ENCODE peak calls at places on chromosomes 5 and 9, in six cellular contexts. O is HepG2; D is breast epithelium; T is CD4-positive, alpha-beta memory T cell; V is CD8-positive, alpha-beta T cell; N is neuronal stem cell. U is an unnamed sample.
A peak's percentile ranks its signal among the peaks of the same experiment; 100 is the strongest.

GRCh38 chr9:10079284-10079964 is 533.4 kb downstream of the PTPRD start:
- DNase-seq in O (no peak), D (no peak), T (no peak), V (no peak), N (no peak), U (no peak)

GRCh38 chr5:73763300-73764032 is 137.5 kb downstream of the ARHGEF28 start:
- DNase-seq in O (peak; percentile 88), D (no peak), T (no peak), V (no peak), N (no peak), U (no peak)

GRCh38 chr9:87650611-87651295 is 75.2 kb upstream of the CTSL start:
- DNase-seq in O (no peak), D (no peak), T (no peak), V (no peak), N (no peak), U (no peak)

GRCh38 chr9:15873573-15874177 is 320.8 kb downstream of the CCDC171 start:
- DNase-seq in O (peak; percentile 33), D (no peak), T (no peak), V (no peak), N (peak; percentile 30), U (no peak)

GRCh38 chr9:128254855-128255759 is 20.7 kb downstream of the GOLGA2 start:
- DNase-seq in O (peak; percentile 51), D (peak; percentile 65), T (peak; percentile 27), V (peak; percentile 46), N (peak; percentile 67), U (no peak)

GRCh38 chr5:39200081-39200480 is 19.3 kb downstream of the FYB1 start:
- DNase-seq in O (no peak), D (no peak), T (no peak), V (no peak), N (no peak), U (no peak)

GRCh38 chr9:126650830-126651341 is 37.2 kb downstream of the LMX1B start:
- DNase-seq in O (no peak), D (no peak), T (no peak), V (no peak), N (no peak), U (no peak)

GRCh38 chr5:50658243-50658642 is 8.2 kb upstream of the PARP8 start:
- DNase-seq in O (no peak), D (no peak), T (no peak), V (no peak), N (no peak), U (no peak)

GRCh38 chr9:132986586-132986985 is 8.1 kb downstream of the GFI1B start:
- DNase-seq in O (no peak), D (no peak), T (no peak), V (no peak), N (no peak), U (no peak)

GRCh38 chr5:96023518-96023917 is 61.9 kb upstream of the ELL2 start:
- DNase-seq in O (no peak), D (no peak), T (no peak), V (no peak), N (no peak), U (no peak)

GRCh38 chr5:96024683-96025475 is 63.2 kb upstream of the ELL2 start:
- DNase-seq in O (no peak), D (no peak), T (no peak), V (no peak), N (no peak), U (no peak)

GRCh38 chr5:96022971-96023370 is 61.3 kb upstream of the ELL2 start:
- DNase-seq in O (no peak), D (no peak), T (no peak), V (no peak), N (no peak), U (no peak)

GRCh38 chr5:96031180-96031579 is 69.5 kb upstream of the ELL2 start:
- DNase-seq in O (no peak), D (no peak), T (no peak), V (no peak), N (no peak), U (no peak)

GRCh38 chr5:96026334-96027065 is 64.8 kb upstream of the ELL2 start:
- DNase-seq in O (no peak), D (no peak), T (no peak), V (no peak), N (no peak), U (no peak)
- H3K4me1 ChIP-seq in O (peaks cover 31% of the 10 kb centered on the region), D (no peaks in the 10 kb centered on the region), T (no peaks in the 10 kb centered on the region), V (no peaks in the 10 kb centered on the region), N (no peaks in the 10 kb centered on the region), U (peaks cover 61% of the 10 kb centered on the region)

DNA sequence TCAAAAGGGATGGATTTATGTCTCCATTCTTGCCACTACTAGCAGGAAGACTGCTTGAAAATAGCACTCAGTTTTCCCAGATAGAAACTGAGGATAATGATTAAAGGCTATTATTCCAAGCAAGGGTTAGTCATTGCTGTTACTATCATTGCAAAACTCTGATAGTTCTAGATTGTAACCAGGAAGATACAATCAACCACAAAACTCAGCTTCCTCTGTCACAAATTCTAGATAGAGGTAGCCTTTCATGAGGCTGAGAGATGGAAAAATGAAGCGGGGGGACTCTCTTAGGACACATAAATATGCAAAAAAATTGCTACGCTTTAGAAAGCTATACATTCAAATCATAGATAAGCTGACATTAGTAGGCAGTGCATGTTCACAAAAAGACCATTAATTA is 3.1 kb downstream of the ANXA1 start:
- DNase-seq in O (no peak), D (no peak), T (peak; percentile 68), V (no peak), N (no peak), U (no peak)
- H3K4me1 ChIP-seq in O (no peaks in the 10 kb centered on the region), D (no peaks in the 10 kb centered on the region), T (peaks cover 65% of the 10 kb centered on the region), V (peaks cover 76% of the 10 kb centered on the region), N (peaks cover 10% of the 10 kb centered on the region), U (peaks cover 43% of the 10 kb centered on the region)

GRCh38 chr5:93571111-93571977 is 9.7 kb downstream of the NR2F1-AS1 start:
- DNase-seq in O (no peak), D (no peak), T (no peak), V (no peak), N (no peak), U (no peak)

GRCh38 chr5:93570294-93571110 is 10.5 kb downstream of the NR2F1-AS1 start:
- DNase-seq in O (no peak), D (no peak), T (no peak), V (no peak), N (no peak), U (no peak)

GRCh38 chr5:93573627-93573974 is 7.4 kb downstream of the NR2F1-AS1 start:
- DNase-seq in O (no peak), D (no peak), T (no peak), V (no peak), N (no peak), U (no peak)

GRCh38 chr5:93572773-93573626 is 8.0 kb downstream of the NR2F1-AS1 start:
- DNase-seq in O (no peak), D (no peak), T (no peak), V (no peak), N (no peak), U (no peak)

DNA sequence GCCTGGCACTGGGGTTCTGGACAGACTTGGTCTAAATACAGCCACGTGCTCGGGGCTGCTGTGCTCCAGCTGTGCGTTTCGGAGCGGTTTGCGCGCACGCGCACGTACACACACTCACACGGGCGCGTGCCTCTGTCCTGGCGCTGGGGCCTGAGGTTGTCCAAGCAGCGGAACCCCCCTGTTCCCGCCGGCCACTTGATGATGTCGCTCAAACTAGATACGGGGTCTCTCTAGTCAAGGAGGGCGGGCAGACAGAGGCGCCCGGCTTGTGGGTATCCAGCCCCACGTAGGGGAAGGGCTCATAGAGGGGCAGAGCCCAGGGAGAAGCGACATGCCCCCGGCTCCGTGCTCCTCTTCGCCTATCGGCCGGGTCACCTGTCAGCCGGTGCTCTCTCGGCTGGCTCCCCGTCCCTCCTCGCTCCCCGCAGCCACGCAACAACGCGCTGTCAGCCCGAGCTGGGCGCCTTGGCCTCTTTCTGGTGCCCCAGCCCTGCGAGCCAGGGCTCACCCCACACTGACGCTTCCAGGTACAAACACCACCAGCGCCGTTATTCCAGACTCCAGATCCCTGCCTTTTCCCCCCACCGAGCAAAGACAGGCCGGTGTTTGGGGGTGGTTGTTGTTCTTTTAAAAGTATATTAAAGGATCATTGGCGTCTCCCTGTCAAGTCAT is 8.8 kb downstream of the NR2F1-AS1 start:
- DNase-seq in O (no peak), D (no peak), T (no peak), V (no peak), N (no peak), U (no peak)
- H3K4me1 ChIP-seq in O (peaks cover 9% of the 10 kb centered on the region), D (no peaks in the 10 kb centered on the region), T (peaks cover 17% of the 10 kb centered on the region), V (peaks cover 23% of the 10 kb centered on the region), N (peaks cover 28% of the 10 kb centered on the region), U (peaks cover 2% of the 10 kb centered on the region)

GRCh38 chr5:57695179-57695578 is 212.6 kb upstream of the ACTBL2 start:
- DNase-seq in O (peak; percentile 91), D (no peak), T (no peak), V (no peak), N (no peak), U (no peak)
- H3K4me1 ChIP-seq in O (peaks cover 49% of the 10 kb centered on the region), D (peaks cover 2% of the 10 kb centered on the region), T (no peaks in the 10 kb centered on the region), V (no peaks in the 10 kb centered on the region), N (peaks cover 60% of the 10 kb centered on the region), U (peaks cover 54% of the 10 kb centered on the region)

GRCh38 chr5:177313561-177314259 is 2.0 kb upstream of the MXD3 start:
- DNase-seq in O (no peak), D (no peak), T (no peak), V (no peak), N (no peak), U (no peak)

GRCh38 chr5:177311723-177312648 is at the start of gene MXD3:
- DNase-seq in O (peak; percentile 94), D (peak; percentile 96), T (peak; percentile 93), V (peak; percentile 88), N (peak; percentile 97), U (peak; percentile 50)

GRCh38 chr5:177311361-177311722 is 356 bp downstream of the MXD3 start:
- DNase-seq in O (no peak), D (peak; percentile 52), T (no peak), V (no peak), N (no peak), U (no peak)

GRCh38 chr5:177314376-177315342 is 3.0 kb upstream of the MXD3 start:
- DNase-seq in O (no peak), D (no peak), T (no peak), V (no peak), N (no peak), U (no peak)

DNA sequence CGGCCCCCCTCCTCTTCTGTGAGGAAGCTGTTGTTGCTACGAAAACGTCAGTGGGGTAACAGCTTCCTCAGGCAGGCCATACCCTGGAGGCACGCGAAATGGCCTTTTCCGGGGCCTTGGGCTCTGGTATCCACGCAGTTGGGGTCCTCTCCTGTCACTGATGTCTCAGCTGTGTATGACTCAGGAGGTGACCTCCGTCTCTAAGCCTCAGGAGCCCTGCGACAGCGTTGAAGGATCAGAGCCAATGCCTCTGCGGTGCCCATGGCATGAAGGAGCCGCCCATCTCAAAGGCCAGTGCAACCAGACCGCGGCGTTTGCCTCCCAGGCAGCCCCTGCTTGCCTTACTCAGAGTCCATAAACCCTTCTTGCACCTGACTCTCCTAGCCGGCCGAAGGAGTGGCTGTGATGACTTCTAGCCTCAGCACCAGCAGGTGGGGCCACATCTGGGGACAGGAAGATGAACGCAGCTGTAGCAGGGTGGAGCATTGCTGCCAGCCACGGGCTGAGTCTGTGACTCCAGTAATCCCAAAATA is 1.0 kb upstream of the MXD3 start:
- DNase-seq in O (peak; percentile 43), D (peak; percentile 45), T (no peak), V (no peak), N (no peak), U (no peak)
- H3K4me1 ChIP-seq in O (peaks cover 55% of the 10 kb centered on the region), D (peaks cover 8% of the 10 kb centered on the region), T (peaks cover 37% of the 10 kb centered on the region), V (peaks cover 36% of the 10 kb centered on the region), N (peaks cover 16% of the 10 kb centered on the region), U (peaks cover 18% of the 10 kb centered on the region)

GRCh38 chr9:4096121-4096520 is 203.7 kb downstream of the GLIS3 start:
- DNase-seq in O (no peak), D (no peak), T (no peak), V (no peak), N (no peak), U (no peak)
- H3K4me1 ChIP-seq in O (no peaks in the 10 kb centered on the region), D (no peaks in the 10 kb centered on the region), T (no peaks in the 10 kb centered on the region), V (no peaks in the 10 kb centered on the region), N (no peaks in the 10 kb centered on the region), U (no peaks in the 10 kb centered on the region)